ENCODE peak calls at places on chromosomes 7 and 10, in ten cellular contexts. G is esophagus muscularis mucosa, C is mesothelial cell of epicardium, K is cardiac muscle cell, H is astrocyte of the cerebellum, A is A549, N is uterus, F is Calu3, P is GM10248, J is endothelial cell. D is an unnamed sample.

GRCh38 chr10:31593124-31593523 is 274.1 kb downstream of the ZEB1 start:
- DNase-seq in G (no peak), C (no peak), K (no peak), H (no peak), A (no peak), N (no peak), F (no peak), P (no peak), J (no peak), D (no peak)

GRCh38 chr10:48670978-48671913 is 13.4 kb upstream of the WDFY4 start:
- DNase-seq in G (peak; percentile 81), C (no peak), K (no peak), H (no peak), A (no peak), N (no peak), F (no peak), P (peak; percentile 85), J (no peak), D (no peak)

GRCh38 chr10:69869291-69869841 is 67.7 kb downstream of the COL13A1 start:
- DNase-seq in G (no peak), C (no peak), K (peak; percentile 67), H (no peak), A (no peak), N (no peak), F (peak; percentile 69), P (no peak), J (peak; percentile 24), D (peak; percentile 64)

GRCh38 chr10:54282012-54282411 is 519.0 kb downstream of the PCDH15 start:
- DNase-seq in G (no peak), C (no peak), K (no peak), H (no peak), A (no peak), N (no peak), F (no peak), P (no peak), J (no peak), D (no peak)

GRCh38 chr10:16699435-16699834 is 117.8 kb downstream of the RSU1 start:
- DNase-seq in G (no peak), C (no peak), K (no peak), H (no peak), A (no peak), N (no peak), F (no peak), P (no peak), J (no peak), D (no peak)

GRCh38 chr7:36514289-36515243 is 124.9 kb downstream of the ANLN start:
- DNase-seq in G (no peak), C (no peak), K (no peak), H (no peak), A (no peak), N (no peak), F (no peak), P (no peak), J (no peak), D (no peak)

GRCh38 chr7:69373171-69374035 is 224.9 kb upstream of the AUTS2 start:
- DNase-seq in G (no peak), C (no peak), K (peak; percentile 59), H (peak; percentile 33), A (no peak), N (peak; percentile 32), F (no peak), P (no peak), J (no peak), D (no peak)

GRCh38 chr7:18020138-18020715 is 7.4 kb downstream of the PRPS1L1 start:
- DNase-seq in G (no peak), C (no peak), K (peak; percentile 69), H (no peak), A (no peak), N (no peak), F (peak; percentile 52), P (no peak), J (no peak), D (no peak)

GRCh38 chr10:77737608-77738007 is 100.0 kb upstream of the KCNMA1 start:
- DNase-seq in G (no peak), C (no peak), K (peak; percentile 77), H (peak; percentile 49), A (no peak), N (no peak), F (peak; percentile 28), P (no peak), J (no peak), D (no peak)

GRCh38 chr10:78568664-78569063 is 500.1 kb upstream of the ZMIZ1 start:
- DNase-seq in G (no peak), C (no peak), K (no peak), H (no peak), A (no peak), N (no peak), F (no peak), P (no peak), J (no peak), D (no peak)

GRCh38 chr7:97285348-97285747 is 167.8 kb downstream of the SDHAF3 start:
- DNase-seq in G (no peak), C (no peak), K (no peak), H (no peak), A (no peak), N (no peak), F (no peak), P (no peak), J (no peak), D (no peak)

DNA sequence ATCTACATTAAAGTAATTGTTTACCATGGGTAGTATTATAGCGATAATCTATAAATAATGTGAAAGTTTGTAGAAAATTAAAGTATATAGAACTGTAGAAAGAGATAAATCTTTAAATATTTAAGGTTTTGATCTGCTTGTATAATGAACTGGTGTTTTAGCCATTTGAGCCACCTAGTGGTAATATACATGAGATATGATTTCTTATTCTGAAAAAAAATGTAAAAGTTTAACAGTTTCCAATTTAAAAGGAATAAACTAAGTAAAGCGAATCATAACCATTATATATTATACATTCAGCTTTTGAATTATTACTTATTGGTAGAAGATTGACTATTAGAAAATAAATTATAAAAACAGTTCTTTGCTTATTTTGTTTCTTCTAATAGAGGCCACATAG is 91.2 kb downstream of the OTUD1 start:
- DNase-seq in G (no peak), C (no peak), K (peak; percentile 37), H (peak; percentile 1), A (peak; percentile 5), N (no peak), F (no peak), P (no peak), J (no peak), D (no peak)
- TF ChIP-seq CTCF in G (peak; percentile 32), C (peak; percentile 59), K (peak; percentile 34), H (peak; percentile 3), A (no peak), N (peak; percentile 12), F (no peak), P (peak; percentile 35), J (peak; percentile 40), D (peak; percentile 36)

GRCh38 chr10:110077436-110078120 is 69.8 kb downstream of the ADD3 start:
- DNase-seq in G (no peak), C (no peak), K (peak; percentile 79), H (no peak), A (no peak), N (no peak), F (no peak), P (no peak), J (no peak), D (no peak)

GRCh38 chr10:110074298-110074697 is 66.5 kb downstream of the ADD3 start:
- DNase-seq in G (no peak), C (no peak), K (peak; percentile 74), H (no peak), A (no peak), N (no peak), F (no peak), P (no peak), J (no peak), D (no peak)

GRCh38 chr10:110076559-110077318 is 69.0 kb downstream of the ADD3 start:
- DNase-seq in G (no peak), C (no peak), K (peak; percentile 99), H (peak; percentile 49), A (no peak), N (peak; percentile 24), F (peak; percentile 46), P (no peak), J (no peak), D (peak; percentile 82)

GRCh38 chr10:110074986-110075664 is 67.3 kb downstream of the ADD3 start:
- DNase-seq in G (no peak), C (no peak), K (peak; percentile 88), H (peak; percentile 60), A (no peak), N (no peak), F (no peak), P (no peak), J (no peak), D (peak; percentile 77)

GRCh38 chr10:110075726-110076125 is 67.9 kb downstream of the ADD3 start:
- DNase-seq in G (no peak), C (no peak), K (no peak), H (no peak), A (no peak), N (no peak), F (no peak), P (no peak), J (no peak), D (no peak)
- TF ChIP-seq CTCF in G (no peak), C (no peak), K (no peak), H (no peak), A (no peak), N (no peak), F (no peak), P (no peak), J (no peak), D (no peak)

DNA sequence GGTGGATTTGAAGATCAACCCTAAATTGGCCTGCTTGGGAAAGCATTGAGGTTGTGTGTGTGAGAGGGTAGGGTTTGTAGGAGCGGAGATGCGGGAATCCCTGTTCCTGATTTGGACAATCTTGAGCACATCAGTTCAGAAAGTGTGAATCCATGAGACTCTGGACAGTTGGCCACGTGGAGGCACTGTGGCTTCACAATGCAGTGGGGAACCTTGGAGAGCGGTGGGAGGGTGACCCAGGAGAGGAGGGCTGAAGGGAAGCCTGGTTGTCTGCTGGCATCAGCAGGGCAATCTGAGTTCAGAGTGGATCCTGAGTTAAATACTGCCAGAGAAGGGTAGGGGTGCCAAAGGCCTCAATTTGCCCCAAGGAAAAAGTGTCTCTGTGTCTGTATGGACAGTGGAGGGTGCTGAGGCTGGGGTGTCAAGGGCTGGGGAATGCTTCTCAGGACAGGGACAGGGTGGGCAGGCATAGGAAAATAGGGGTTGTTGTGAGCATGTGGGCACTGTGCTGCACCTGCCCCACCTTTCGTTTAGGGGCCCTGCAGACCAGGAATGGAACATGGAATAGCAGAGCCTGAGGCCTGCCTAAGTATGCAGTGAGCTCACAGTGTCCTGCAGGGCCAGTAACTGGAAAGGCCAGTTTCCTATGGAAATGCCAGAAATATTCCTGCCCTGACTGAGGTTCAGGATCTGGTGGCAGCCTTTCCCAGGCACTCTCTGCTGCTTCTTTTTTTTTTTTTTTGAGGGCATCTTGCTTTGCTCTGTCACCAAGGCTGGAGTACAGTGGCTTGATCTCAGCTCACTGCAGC is 162.9 kb upstream of the PRSS58 start:
- DNase-seq in G (peak; percentile 66), C (no peak), K (peak; percentile 30), H (no peak), A (peak; percentile 8), N (no peak), F (peak; percentile 25), P (no peak), J (peak; percentile 65), D (no peak)
- TF ChIP-seq CTCF in G (no peak), C (no peak), K (peak; percentile 43), H (peak; percentile 72), A (peak; percentile 13), N (no peak), F (no peak), P (peak; percentile 37), J (no peak), D (peak; percentile 49)

DNA sequence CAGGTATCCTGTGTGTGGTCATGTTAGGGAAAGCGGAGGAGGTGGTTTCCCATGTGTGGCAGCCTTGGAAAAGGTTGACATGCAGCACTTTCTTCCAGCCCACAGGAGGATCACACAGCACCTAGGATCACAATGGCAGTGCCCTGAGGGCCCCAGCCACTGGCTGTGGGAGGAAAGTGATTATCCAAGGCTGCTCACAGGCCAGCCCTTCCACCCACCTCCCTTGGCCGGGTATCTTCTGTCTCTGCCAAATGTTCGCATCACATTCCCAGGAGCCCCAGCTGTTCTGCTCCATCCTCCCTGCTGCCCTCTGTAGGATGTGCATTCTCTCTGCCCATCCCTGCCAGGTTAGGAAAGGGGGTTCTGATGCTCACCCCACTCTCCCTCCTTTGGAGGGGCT is 2.5 kb upstream of the MLXIPL start:
- DNase-seq in G (no peak), C (no peak), K (peak; percentile 35), H (no peak), A (no peak), N (no peak), F (no peak), P (no peak), J (no peak), D (no peak)
- TF ChIP-seq CTCF in G (no peak), C (no peak), K (peak; percentile 25), H (no peak), A (no peak), N (no peak), F (no peak), P (no peak), J (no peak), D (peak; percentile 19)